ENCODE peak calls at places on chromosomes 16 and 17, in six cellular contexts. D is H4, U is ELR, Z is esophagus squamous epithelium, M is lower leg skin, K is COLO829. X is an unnamed sample.

GRCh38 chr17:7003745-7004144 is 7.9 kb downstream of the ALOX12 start:
- DNase-seq in D (no peak), U (no peak), Z (no peak), M (no peak), K (no peak), X (no peak)

GRCh38 chr17:18954321-18954720 is 2.4 kb downstream of the SLC5A10 start:
- DNase-seq in D (no peak), U (no peak), Z (no peak), M (no peak), K (no peak), X (no peak)

GRCh38 chr17:998111-998510 is 1.2 kb downstream of the TIMM22 start:
- DNase-seq in D (no peak), U (no peak), Z (no peak), M (no peak), K (no peak), X (no peak)

GRCh38 chr16:3536271-3536671 is 35.5 kb downstream of the CLUAP1 start:
- DNase-seq in D (no peak), U (no peak), Z (no peak), M (no peak), K (no peak), X (no peak)

GRCh38 chr17:80743181-80743771 is 198.6 kb downstream of the RPTOR start:
- DNase-seq in D (no peak), U (no peak), Z (no peak), M (no peak), K (no peak), X (no peak)

GRCh38 chr17:4947411-4948165 is 742 bp downstream of the PFN1 start:
- DNase-seq in D (peak; percentile 36), U (peak; percentile 74), Z (no peak), M (peak; percentile 93), K (no peak), X (peak; percentile 61)

GRCh38 chr17:41101586-41102259 is at the start of gene KRTAP4-16:
- DNase-seq in D (no peak), U (peak; percentile 73), Z (no peak), M (no peak), K (no peak), X (peak; percentile 53)

GRCh38 chr16:66366433-66367299 is at the start of gene CDH5:
- DNase-seq in D (no peak), U (no peak), Z (no peak), M (peak; percentile 96), K (no peak), X (no peak)

GRCh38 chr17:63966646-63967265 is 6.0 kb downstream of the SCN4A start:
- DNase-seq in D (no peak), U (no peak), Z (no peak), M (no peak), K (no peak), X (no peak)

GRCh38 chr17:44314869-44315661 is 6.7 kb downstream of the RUNDC3A start:
- DNase-seq in D (no peak), U (peak; percentile 51), Z (no peak), M (no peak), K (no peak), X (no peak)

GRCh38 chr17:8955560-8955959 is 9.9 kb downstream of the PIK3R5 start:
- DNase-seq in D (no peak), U (no peak), Z (no peak), M (peak; percentile 82), K (no peak), X (no peak)

GRCh38 chr16:17420821-17421220 is 49.9 kb downstream of the XYLT1 start:
- DNase-seq in D (no peak), U (no peak), Z (no peak), M (no peak), K (no peak), X (no peak)

GRCh38 chr17:82107341-82107860 is 9.4 kb upstream of the FASN start:
- DNase-seq in D (no peak), U (peak; percentile 43), Z (no peak), M (no peak), K (no peak), X (no peak)

GRCh38 chr17:33750943-33751701 is 458.0 kb upstream of the ASIC2 start:
- DNase-seq in D (peak; percentile 57), U (peak; percentile 61), Z (no peak), M (peak; percentile 91), K (peak; percentile 37), X (peak; percentile 47)

GRCh38 chr16:20040011-20040410 is 33.7 kb downstream of the GPR139 start:
- DNase-seq in D (no peak), U (no peak), Z (no peak), M (no peak), K (no peak), X (no peak)

GRCh38 chr17:61144137-61144536 is 255.5 kb upstream of the TBX2 start:
- DNase-seq in D (no peak), U (no peak), Z (no peak), M (no peak), K (no peak), X (no peak)

GRCh38 chr16:1059310-1059709 is 13.2 kb upstream of the SSTR5 start:
- DNase-seq in D (no peak), U (no peak), Z (no peak), M (no peak), K (no peak), X (no peak)

GRCh38 chr17:81713004-81713555 is 996 bp downstream of the SLC25A10 start:
- DNase-seq in D (no peak), U (peak; percentile 53), Z (no peak), M (no peak), K (peak; percentile 95), X (no peak)

GRCh38 chr16:1903845-1904820 is 14.1 kb downstream of the HS3ST6 start:
- DNase-seq in D (no peak), U (no peak), Z (no peak), M (no peak), K (no peak), X (no peak)

GRCh38 chr17:81257533-81257932 is 18.4 kb downstream of the NDUFAF8 start:
- DNase-seq in D (no peak), U (no peak), Z (no peak), M (no peak), K (no peak), X (no peak)

GRCh38 chr16:11258553-11259287 is 2.7 kb upstream of the SOCS1 start:
- DNase-seq in D (no peak), U (no peak), Z (no peak), M (peak; percentile 92), K (peak; percentile 35), X (no peak)

GRCh38 chr16:22663389-22664064 is 150.4 kb upstream of the HS3ST2 start:
- DNase-seq in D (no peak), U (no peak), Z (no peak), M (peak; percentile 54), K (no peak), X (no peak)

GRCh38 chr16:50245417-50246298 is 20.7 kb upstream of the ADCY7 start:
- DNase-seq in D (peak; percentile 51), U (peak; percentile 90), Z (no peak), M (peak; percentile 93), K (peak; percentile 12), X (peak; percentile 68)

GRCh38 chr17:82836823-82837357 is 2.9 kb downstream of the ZNF750 start:
- DNase-seq in D (no peak), U (peak; percentile 17), Z (no peak), M (no peak), K (no peak), X (no peak)

GRCh38 chr16:23182206-23182674 is 305 bp upstream of the SCNN1G start:
- DNase-seq in D (peak; percentile 63), U (peak; percentile 41), Z (no peak), M (peak; percentile 94), K (peak; percentile 51), X (peak; percentile 29)

GRCh38 chr17:55420776-55421178 is 858 bp downstream of the MMD start:
- DNase-seq in D (no peak), U (peak; percentile 53), Z (no peak), M (peak; percentile 92), K (no peak), X (no peak)

GRCh38 chr17:8223356-8224063 is 13.1 kb upstream of the AURKB start:
- DNase-seq in D (peak; percentile 34), U (peak; percentile 65), Z (no peak), M (peak; percentile 94), K (no peak), X (no peak)

GRCh38 chr17:9912146-9913099 is 7.4 kb upstream of the RCVRN start:
- DNase-seq in D (no peak), U (no peak), Z (no peak), M (no peak), K (no peak), X (no peak)

GRCh38 chr16:23835390-23836077 is at the start of gene PRKCB:
- DNase-seq in D (no peak), U (no peak), Z (peak; percentile 57), M (peak; percentile 94), K (peak; percentile 71), X (no peak)

GRCh38 chr17:50625032-50625871 is 9.4 kb upstream of the ABCC3 start:
- DNase-seq in D (no peak), U (no peak), Z (no peak), M (no peak), K (no peak), X (no peak)